ENCODE peak calls at places on chromosomes 2 and 18, in four cellular contexts. K is AG04450, O is upper lobe of left lung, U is body of pancreas. C is an unnamed sample. For H3K9me3, the result is how much of the 10 kb centered on the place peaks cover.

GRCh38 chr2:32010670-32011565 is at the start of gene MEMO1:
- DNase-seq in K (peak), O (peak), U (peak), C (peak)

GRCh38 chr2:134716716-134717585 is 1.8 kb downstream of the TMEM163 start:
- DNase-seq in K (no peak), O (no peak), U (no peak), C (no peak)

GRCh38 chr2:10057231-10058107 is 14.1 kb downstream of the KLF11 start:
- DNase-seq in K (peak), O (peak), U (no peak), C (no peak)

GRCh38 chr2:13884271-13884976 is 748.1 kb upstream of the LRATD1 start:
- DNase-seq in K (no peak), O (no peak), U (no peak), C (no peak)

GRCh38 chr2:31765078-31765835 is 184.5 kb upstream of the SRD5A2 start:
- DNase-seq in K (no peak), O (no peak), U (no peak), C (no peak)

GRCh38 chr18:23228102-23229051 is 93.1 kb downstream of the CABLES1 start:
- DNase-seq in K (no peak), O (no peak), U (peak), C (no peak)

GRCh38 chr18:67243799-67244587 is 272.5 kb downstream of the DSEL start:
- DNase-seq in K (no peak), O (no peak), U (no peak), C (no peak)

GRCh38 chr2:48420512-48421197 is 109.3 kb upstream of the STON1 start:
- DNase-seq in K (peak), O (no peak), U (peak), C (peak)

GRCh38 chr2:65437392-65438135 is 5.2 kb upstream of the SPRED2 start:
- DNase-seq in K (no peak), O (no peak), U (no peak), C (no peak)

GRCh38 chr2:117763806-117764205 is 50.7 kb upstream of the DDX18 start:
- DNase-seq in K (no peak), O (no peak), U (peak), C (no peak)

GRCh38 chr2:24843461-24843860 is 50.2 kb downstream of the CENPO start:
- DNase-seq in K (no peak), O (no peak), U (no peak), C (no peak)

GRCh38 chr2:216583606-216584005 is 49.6 kb upstream of the IGFBP2 start:
- DNase-seq in K (no peak), O (no peak), U (no peak), C (no peak)

GRCh38 chr2:98822301-98823164 is 91.6 kb upstream of the MGAT4A start:
- DNase-seq in K (no peak), O (peak), U (peak), C (peak)

GRCh38 chr18:48866028-48866733 is 84.6 kb downstream of the SMAD7 start:
- DNase-seq in K (peak), O (no peak), U (peak), C (no peak)

GRCh38 chr2:205198130-205198505 is 484.2 kb upstream of the NRP2 start:
- DNase-seq in K (peak), O (no peak), U (peak), C (no peak)

GRCh38 chr2:23918837-23919489 is 8.0 kb downstream of the ATAD2B start:
- DNase-seq in K (no peak), O (no peak), U (no peak), C (no peak)

GRCh38 chr2:149595069-149595963 is 7.7 kb upstream of the MMADHC start:
- DNase-seq in K (no peak), O (no peak), U (no peak), C (no peak)

GRCh38 chr2:3520591-3520990 is 1.3 kb upstream of the ADI1 start:
- DNase-seq in K (no peak), O (no peak), U (no peak), C (no peak)
- TF ChIP-seq CTCF in K (no peak), O (no peak), U (no peak), C (no peak)

GRCh38 chr2:196130039-196130825 is 41.1 kb downstream of the STK17B start:
- DNase-seq in K (no peak), O (no peak), U (no peak), C (no peak)
- H3K9me3 ChIP-seq in K (under half), O (under half), U (under half), C (half or more)

GRCh38 chr2:18559941-18560796 is at the start of gene RDH14:
- DNase-seq in K (peak), O (peak), U (peak), C (peak)
- TF ChIP-seq CTCF in K (no peak), O (no peak), U (no peak), C (no peak)

GRCh38 chr18:71242981-71243380 is 954.1 kb downstream of the SOCS6 start:
- DNase-seq in K (no peak), O (no peak), U (no peak), C (no peak)
- H3K9me3 ChIP-seq in K (under half), O (under half), U (under half), C (under half)

DNA sequence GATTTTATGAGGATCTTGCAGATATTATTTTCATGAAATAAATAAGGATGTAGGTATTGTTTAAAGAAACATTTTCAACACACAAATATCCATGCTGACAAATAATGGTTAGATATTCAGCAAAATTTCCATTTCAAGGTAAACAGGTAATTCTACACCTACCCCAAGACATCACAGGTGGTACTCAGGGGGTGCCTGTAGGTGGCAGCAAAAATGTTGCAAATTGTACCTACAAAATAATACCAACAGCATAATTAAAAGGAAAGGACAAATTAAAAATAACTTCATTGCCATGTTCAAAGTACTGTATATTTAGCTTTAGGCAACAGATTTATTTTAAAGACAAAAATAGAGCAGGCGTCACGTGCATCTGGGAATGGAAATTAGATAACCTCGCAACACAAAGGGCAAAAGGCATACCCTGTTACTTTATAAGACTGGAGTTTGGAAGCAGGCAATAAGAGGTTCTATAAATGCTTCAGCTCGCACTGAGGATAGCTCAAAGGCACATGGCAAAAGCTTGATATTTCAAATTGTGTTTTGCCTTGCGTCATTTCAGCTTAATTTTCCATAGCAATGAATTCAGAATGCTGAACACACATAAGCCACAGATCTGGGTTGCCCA is 630.5 kb downstream of the TDRD15 start:
- DNase-seq in K (no peak), O (no peak), U (no peak), C (no peak)
- TF ChIP-seq CTCF in K (peak), O (no peak), U (no peak), C (no peak)

GRCh38 chr18:63284861-63285260 is 34.7 kb downstream of the BCL2 start:
- DNase-seq in K (no peak), O (peak), U (no peak), C (no peak)
- H3K9me3 ChIP-seq in K (under half), O (under half), U (under half), C (under half)

GRCh38 chr2:170228429-170228828 is 50.5 kb downstream of the MYO3B start:
- DNase-seq in K (no peak), O (no peak), U (no peak), C (no peak)
- TF ChIP-seq CTCF in K (no peak), O (no peak), U (no peak), C (no peak)

GRCh38 chr18:77208969-77209368 is 40.7 kb upstream of the GALR1 start:
- DNase-seq in K (no peak), O (no peak), U (peak), C (no peak)

GRCh38 chr18:77210249-77210648 is 39.4 kb upstream of the GALR1 start:
- DNase-seq in K (no peak), O (peak), U (no peak), C (no peak)

GRCh38 chr18:77207540-77207939 is 42.1 kb upstream of the GALR1 start:
- DNase-seq in K (peak), O (peak), U (peak), C (peak)

GRCh38 chr18:77206676-77207370 is 42.8 kb upstream of the GALR1 start:
- DNase-seq in K (peak), O (no peak), U (no peak), C (no peak)

GRCh38 chr18:77209587-77209986 is 40.1 kb upstream of the GALR1 start:
- DNase-seq in K (peak), O (peak), U (no peak), C (no peak)
- H3K9me3 ChIP-seq in K (under half), O (under half), U (under half), C (under half)

GRCh38 chr18:37570336-37570930 is 4.8 kb upstream of the CELF4 start:
- DNase-seq in K (no peak), O (no peak), U (no peak), C (no peak)
- TF ChIP-seq CTCF in K (no peak), O (no peak), U (no peak), C (no peak)

GRCh38 chr2:41495050-41495449 is 552.8 kb upstream of the PKDCC start:
- DNase-seq in K (no peak), O (no peak), U (no peak), C (no peak)

GRCh38 chr2:41500895-41501294 is 546.9 kb upstream of the PKDCC start:
- DNase-seq in K (no peak), O (no peak), U (no peak), C (no peak)

GRCh38 chr2:41496908-41497307 is 550.9 kb upstream of the PKDCC start:
- DNase-seq in K (no peak), O (no peak), U (no peak), C (no peak)

GRCh38 chr2:41502752-41503151 is 545.1 kb upstream of the PKDCC start:
- DNase-seq in K (no peak), O (no peak), U (no peak), C (no peak)

GRCh38 chr2:41498791-41499190 is 549.0 kb upstream of the PKDCC start:
- DNase-seq in K (no peak), O (no peak), U (no peak), C (no peak)
- H3K9me3 ChIP-seq in K (under half), O (under half), U (under half), C (under half)

C was measured in CD4-positive, alpha-beta T cell.